ENCODE peak calls at places on chromosomes 11 and 22, in eight cellular contexts. One of them, this sample, is unnamed.

GRCh38 chr11:69510471-69511357 is 29.3 kb downstream of the LINC01488 start:
- DNase-seq in MV-4-11: no peak
- DNase-seq in heart right ventricle: no peak
- DNase-seq in GM12892: no peak
- DNase-seq in NCI-H2081: no peak
- DNase-seq in RPMI7951: peak; percentile 32
- DNase-seq in activated effector memory CD4-positive, alpha-beta T cell treated with Interleukin-2 at 50 U/mL for 16 hours: no peak
- DNase-seq in GM20000: no peak
- DNase-seq in this sample: no peak

GRCh38 chr11:127345819-127346459 is 345.4 kb upstream of the KIRREL3 start:
- DNase-seq in NCI-H2081: peak; percentile 38
- DNase-seq in RPMI7951: peak; percentile 32
- DNase-seq in MV-4-11: no peak
- DNase-seq in activated effector memory CD4-positive, alpha-beta T cell treated with Interleukin-2 at 50 U/mL for 16 hours: no peak
- DNase-seq in GM12892: peak; percentile 8
- DNase-seq in heart right ventricle: peak; percentile 14
- DNase-seq in GM20000: peak; percentile 58
- DNase-seq in this sample: peak; percentile 51

GRCh38 chr22:48968201-48968959 is 859.3 kb downstream of the BRD1 start:
- DNase-seq in GM20000: no peak
- DNase-seq in GM12892: no peak
- DNase-seq in heart right ventricle: no peak
- DNase-seq in activated effector memory CD4-positive, alpha-beta T cell treated with Interleukin-2 at 50 U/mL for 16 hours: no peak
- DNase-seq in RPMI7951: no peak
- DNase-seq in NCI-H2081: no peak
- DNase-seq in MV-4-11: no peak
- DNase-seq in this sample: no peak

GRCh38 chr11:1163321-1163910 is 5.7 kb downstream of the MUC5AC start:
- DNase-seq in MV-4-11: no peak
- DNase-seq in NCI-H2081: no peak
- DNase-seq in GM12892: no peak
- DNase-seq in RPMI7951: no peak
- DNase-seq in heart right ventricle: no peak
- DNase-seq in activated effector memory CD4-positive, alpha-beta T cell treated with Interleukin-2 at 50 U/mL for 16 hours: no peak
- DNase-seq in GM20000: peak; percentile 33
- DNase-seq in this sample: peak; percentile 34

GRCh38 chr11:106295974-106296373 is 218.5 kb downstream of the AASDHPPT start:
- DNase-seq in RPMI7951: no peak
- DNase-seq in GM12892: no peak
- DNase-seq in MV-4-11: no peak
- DNase-seq in heart right ventricle: no peak
- DNase-seq in activated effector memory CD4-positive, alpha-beta T cell treated with Interleukin-2 at 50 U/mL for 16 hours: no peak
- DNase-seq in NCI-H2081: no peak
- DNase-seq in GM20000: no peak
- DNase-seq in this sample: no peak

GRCh38 chr22:36355362-36355761 is 32.4 kb downstream of the MYH9 start:
- DNase-seq in GM20000: no peak
- DNase-seq in GM12892: no peak
- DNase-seq in activated effector memory CD4-positive, alpha-beta T cell treated with Interleukin-2 at 50 U/mL for 16 hours: no peak
- DNase-seq in heart right ventricle: no peak
- DNase-seq in NCI-H2081: no peak
- DNase-seq in MV-4-11: no peak
- DNase-seq in RPMI7951: no peak
- DNase-seq in this sample: no peak

GRCh38 chr11:125082611-125083311 is 19.7 kb downstream of the SLC37A2 start:
- DNase-seq in GM12892: no peak
- DNase-seq in MV-4-11: peak; percentile 64
- DNase-seq in GM20000: no peak
- DNase-seq in activated effector memory CD4-positive, alpha-beta T cell treated with Interleukin-2 at 50 U/mL for 16 hours: no peak
- DNase-seq in heart right ventricle: no peak
- DNase-seq in NCI-H2081: no peak
- DNase-seq in RPMI7951: peak; percentile 99
- DNase-seq in this sample: peak; percentile 15

GRCh38 chr11:134678744-134679143 is 266.7 kb upstream of the B3GAT1 start:
- DNase-seq in activated effector memory CD4-positive, alpha-beta T cell treated with Interleukin-2 at 50 U/mL for 16 hours: no peak
- DNase-seq in RPMI7951: no peak
- DNase-seq in GM12892: no peak
- DNase-seq in heart right ventricle: no peak
- DNase-seq in GM20000: no peak
- DNase-seq in MV-4-11: no peak
- DNase-seq in NCI-H2081: no peak
- DNase-seq in this sample: peak; percentile 6

GRCh38 chr11:18617688-18618340 is 16.3 kb downstream of the SPTY2D1 start:
- DNase-seq in NCI-H2081: no peak
- DNase-seq in heart right ventricle: no peak
- DNase-seq in RPMI7951: peak; percentile 23
- DNase-seq in GM12892: no peak
- DNase-seq in MV-4-11: peak; percentile 80
- DNase-seq in GM20000: no peak
- DNase-seq in activated effector memory CD4-positive, alpha-beta T cell treated with Interleukin-2 at 50 U/mL for 16 hours: no peak
- DNase-seq in this sample: no peak

GRCh38 chr11:74783241-74783871 is 34.7 kb downstream of the RNF169 start:
- DNase-seq in RPMI7951: peak; percentile 26
- DNase-seq in NCI-H2081: no peak
- DNase-seq in GM20000: no peak
- DNase-seq in activated effector memory CD4-positive, alpha-beta T cell treated with Interleukin-2 at 50 U/mL for 16 hours: no peak
- DNase-seq in heart right ventricle: no peak
- DNase-seq in GM12892: peak; percentile 30
- DNase-seq in MV-4-11: peak; percentile 96
- DNase-seq in this sample: no peak

GRCh38 chr11:112128483-112129121 is 35.3 kb downstream of the IL18 start:
- DNase-seq in GM12892: no peak
- DNase-seq in activated effector memory CD4-positive, alpha-beta T cell treated with Interleukin-2 at 50 U/mL for 16 hours: no peak
- DNase-seq in NCI-H2081: peak; percentile 70
- DNase-seq in MV-4-11: no peak
- DNase-seq in RPMI7951: peak; percentile 89
- DNase-seq in heart right ventricle: peak; percentile 18
- DNase-seq in GM20000: no peak
- DNase-seq in this sample: no peak

GRCh38 chr22:27686534-27686933 is 115.0 kb downstream of the MN1 start:
- DNase-seq in MV-4-11: peak; percentile 50
- DNase-seq in activated effector memory CD4-positive, alpha-beta T cell treated with Interleukin-2 at 50 U/mL for 16 hours: no peak
- DNase-seq in heart right ventricle: peak; percentile 78
- DNase-seq in NCI-H2081: no peak
- DNase-seq in GM12892: no peak
- DNase-seq in RPMI7951: peak; percentile 83
- DNase-seq in GM20000: no peak
- DNase-seq in this sample: no peak

GRCh38 chr11:70070736-70071135 is 7.4 kb upstream of the ANO1 start:
- DNase-seq in activated effector memory CD4-positive, alpha-beta T cell treated with Interleukin-2 at 50 U/mL for 16 hours: no peak
- DNase-seq in RPMI7951: no peak
- DNase-seq in heart right ventricle: no peak
- DNase-seq in NCI-H2081: no peak
- DNase-seq in GM20000: no peak
- DNase-seq in GM12892: no peak
- DNase-seq in MV-4-11: no peak
- DNase-seq in this sample: peak; percentile 9

GRCh38 chr11:32288276-32288675 is 147.1 kb downstream of the WT1 start:
- DNase-seq in GM12892: no peak
- DNase-seq in MV-4-11: no peak
- DNase-seq in heart right ventricle: no peak
- DNase-seq in activated effector memory CD4-positive, alpha-beta T cell treated with Interleukin-2 at 50 U/mL for 16 hours: no peak
- DNase-seq in GM20000: no peak
- DNase-seq in RPMI7951: no peak
- DNase-seq in NCI-H2081: no peak
- DNase-seq in this sample: no peak

GRCh38 chr11:2513441-2513840 is 68.6 kb downstream of the KCNQ1 start:
- DNase-seq in GM12892: peak; percentile 5
- DNase-seq in MV-4-11: no peak
- DNase-seq in activated effector memory CD4-positive, alpha-beta T cell treated with Interleukin-2 at 50 U/mL for 16 hours: no peak
- DNase-seq in GM20000: peak; percentile 3
- DNase-seq in heart right ventricle: no peak
- DNase-seq in NCI-H2081: no peak
- DNase-seq in RPMI7951: no peak
- DNase-seq in this sample: peak; percentile 15

This sample was measured in D341Med.